ENCODE peak calls at places on chromosomes 4 and X, in nine cellular contexts. M is naive thymus-derived CD4-positive, alpha-beta T cell; P is CD8-positive, alpha-beta T cell; U is neural progenitor cell; E is psoas muscle; B is suprapubic skin; Y is CD8-positive, alpha-beta memory T cell; I is heart right ventricle; V is left ventricle myocardium inferior. A is an unnamed sample.

GRCh38 chrX:110665636-110666035 is 130.0 kb downstream of the CHRDL1 start:
- DNase-seq in Y (no peak), U (peak; percentile 50), B (no peak), E (no peak), I (peak; percentile 10), P (no peak), M (no peak), V (peak; percentile 13), A (no peak)

GRCh38 chr4:11072999-11073398 is 355.7 kb downstream of the HS3ST1 start:
- DNase-seq in M (no peak), P (no peak), I (no peak), Y (no peak), U (no peak), E (no peak), V (no peak), B (no peak), A (no peak)

GRCh38 chr4:153467897-153468262 is 1.7 kb downstream of the TMEM131L start:
- DNase-seq in U (no peak), P (no peak), Y (no peak), M (peak; percentile 54), E (no peak), B (no peak), V (no peak), I (no peak), A (no peak)

GRCh38 chrX:139832728-139833309 is 100.0 kb downstream of the ATP11C start:
- DNase-seq in V (no peak), B (no peak), M (no peak), U (no peak), Y (no peak), I (no peak), P (no peak), E (no peak), A (no peak)

GRCh38 chr4:189121336-189121735 is 819.3 kb upstream of the FRG1 start:
- DNase-seq in B (no peak), U (no peak), E (no peak), Y (no peak), V (no peak), I (no peak), M (no peak), P (no peak), A (no peak)

GRCh38 chrX:29555465-29556091 is 659.8 kb upstream of the MAGEB2 start:
- DNase-seq in V (no peak), I (no peak), U (no peak), B (no peak), E (no peak), M (no peak), P (no peak), Y (no peak), A (no peak)

GRCh38 chr4:169428376-169428775 is 157.6 kb upstream of the SH3RF1 start:
- DNase-seq in E (no peak), U (no peak), Y (no peak), M (no peak), B (no peak), I (no peak), V (no peak), P (no peak), A (no peak)

GRCh38 chrX:54178100-54178940 is 4.7 kb downstream of the FAM120C start:
- DNase-seq in I (no peak), P (no peak), V (no peak), B (no peak), E (no peak), U (no peak), Y (no peak), M (no peak), A (no peak)

GRCh38 chr4:103092245-103092644 is 7.4 kb downstream of the BDH2 start:
- DNase-seq in Y (no peak), E (no peak), U (no peak), B (no peak), M (no peak), V (no peak), I (no peak), P (no peak), A (no peak)

GRCh38 chrX:71536285-71536684 is 3.4 kb downstream of the OGT start:
- DNase-seq in M (no peak), P (no peak), V (no peak), E (no peak), B (no peak), U (no peak), Y (no peak), I (no peak), A (no peak)

GRCh38 chrX:105650577-105650976 is 171.8 kb upstream of the NRK start:
- DNase-seq in Y (no peak), E (no peak), V (no peak), I (no peak), M (no peak), U (no peak), B (no peak), P (no peak), A (no peak)

GRCh38 chr4:155657985-155658384 is 8.7 kb upstream of the GUCY1A1 start:
- DNase-seq in P (no peak), V (no peak), Y (no peak), U (no peak), I (no peak), B (no peak), M (no peak), E (no peak), A (no peak)

GRCh38 chr4:165663411-165663810 is 209.6 kb upstream of the TLL1 start:
- DNase-seq in I (no peak), M (no peak), Y (no peak), P (no peak), B (no peak), V (no peak), U (no peak), E (no peak), A (no peak)

GRCh38 chr4:148962539-148963290 is 520.5 kb upstream of the NR3C2 start:
- DNase-seq in B (no peak), U (no peak), M (no peak), I (no peak), E (no peak), P (no peak), V (no peak), Y (no peak), A (no peak)

DNA sequence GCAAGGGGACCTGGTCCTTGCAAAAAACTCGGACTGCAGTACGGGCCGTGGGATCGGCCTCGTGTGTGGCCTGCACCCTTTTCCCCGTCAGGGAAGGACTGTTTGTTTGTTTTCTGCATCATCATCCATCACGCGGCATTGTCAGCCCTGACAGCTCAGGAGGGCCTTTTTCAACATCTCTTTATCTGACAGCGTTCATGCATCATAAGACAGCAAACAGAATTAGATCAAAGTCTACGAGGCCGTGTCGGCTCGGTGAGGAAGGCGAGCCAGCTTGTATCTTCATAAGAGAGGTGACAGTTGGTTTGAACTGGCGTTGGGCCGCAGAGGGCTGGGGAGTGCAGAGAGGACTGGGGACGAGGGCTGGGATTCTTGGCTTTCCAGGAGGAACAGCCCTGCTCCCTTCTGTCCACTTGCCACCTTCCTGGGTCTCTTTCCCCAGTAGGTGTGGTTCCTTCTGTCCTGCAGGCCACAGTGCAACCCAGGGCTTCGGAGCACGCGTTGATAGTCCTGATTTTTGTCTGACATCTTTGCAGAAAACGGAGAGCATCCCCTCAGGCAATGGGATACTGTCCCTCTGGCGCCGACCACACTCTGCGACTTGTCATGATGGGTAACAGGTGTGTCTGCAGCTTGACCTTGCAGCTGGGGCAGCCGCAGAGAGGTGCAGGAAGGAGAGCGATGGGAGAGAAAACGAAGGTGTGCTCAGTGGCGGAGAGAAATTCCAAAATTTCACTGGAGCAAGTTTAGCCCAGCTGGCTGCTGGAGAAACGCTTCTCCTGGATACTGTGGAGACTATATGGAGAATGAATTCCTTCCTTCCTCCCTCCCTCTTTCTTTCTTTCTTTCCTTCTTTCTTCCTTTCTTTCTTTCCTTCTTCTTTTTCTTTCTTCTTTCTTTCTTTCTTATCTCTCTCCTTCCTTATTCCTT is 104.0 kb upstream of the SHOX start:
- DNase-seq in I (no peak), E (no peak), P (no peak), Y (no peak), U (no peak), V (no peak), B (no peak), M (peak; percentile 8), A (no peak)
- H3K9me3 ChIP-seq in I (peaks cover 9% of the 10 kb centered on the region), E (no peaks in the 10 kb centered on the region), P (no peaks in the 10 kb centered on the region), Y (no peaks in the 10 kb centered on the region), U (no peaks in the 10 kb centered on the region), V (peaks cover 5% of the 10 kb centered on the region), B (no peaks in the 10 kb centered on the region), M (no peaks in the 10 kb centered on the region), A (peaks cover 13% of the 10 kb centered on the region)

DNA sequence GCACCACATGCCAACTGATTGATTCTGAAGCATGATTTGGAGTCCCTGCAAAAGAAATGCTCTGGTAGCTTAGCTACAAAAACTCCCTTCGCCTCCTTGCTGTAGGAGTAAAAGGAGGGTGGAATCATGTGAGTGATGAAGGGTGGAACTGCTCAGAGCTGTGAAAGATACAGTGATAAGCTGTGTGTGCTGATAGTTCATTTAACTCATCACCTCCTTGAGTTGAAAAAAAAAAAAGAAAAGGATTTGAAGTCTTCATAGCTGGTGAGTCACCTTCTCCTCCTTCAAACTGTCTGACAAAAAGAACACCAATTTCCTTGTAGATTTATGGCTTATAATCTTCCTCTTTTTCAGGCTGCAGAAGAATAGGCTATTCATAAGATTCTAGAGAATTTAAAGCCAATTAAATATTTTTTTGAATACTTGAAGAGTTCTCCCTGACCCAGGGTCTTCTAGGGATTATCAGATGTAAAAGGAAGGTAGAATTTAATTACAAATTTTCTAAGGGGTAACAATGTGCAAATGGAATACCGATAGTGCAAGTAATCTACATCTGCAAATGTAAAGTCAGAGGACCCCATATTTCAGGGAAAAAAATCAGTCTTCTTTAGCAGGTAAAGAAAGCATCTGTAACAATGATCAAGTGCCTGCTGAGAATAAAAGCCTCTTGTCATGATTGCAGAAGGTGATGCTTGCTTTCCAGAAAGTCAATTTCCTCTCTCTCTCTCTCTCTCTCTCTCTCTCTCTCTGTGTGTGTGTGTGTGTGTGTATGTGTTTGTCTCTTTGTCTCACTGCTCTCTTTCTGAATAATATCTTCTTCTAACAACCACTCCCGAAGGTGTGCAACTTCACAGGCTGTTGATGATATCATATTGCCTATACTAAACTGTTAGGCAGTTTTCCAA is 208.8 kb upstream of the VEGFC start:
- DNase-seq in I (no peak), P (no peak), B (no peak), M (no peak), U (no peak), E (no peak), V (no peak), Y (no peak), A (no peak)
- H3K27ac ChIP-seq in I (no peak overlapping the region), P (no peak overlapping the region), B (no peak overlapping the region), M (no peak overlapping the region), U (no peak overlapping the region), E (no peak overlapping the region), V (no peak overlapping the region), Y (no peak overlapping the region), A (no peak overlapping the region)

DNA sequence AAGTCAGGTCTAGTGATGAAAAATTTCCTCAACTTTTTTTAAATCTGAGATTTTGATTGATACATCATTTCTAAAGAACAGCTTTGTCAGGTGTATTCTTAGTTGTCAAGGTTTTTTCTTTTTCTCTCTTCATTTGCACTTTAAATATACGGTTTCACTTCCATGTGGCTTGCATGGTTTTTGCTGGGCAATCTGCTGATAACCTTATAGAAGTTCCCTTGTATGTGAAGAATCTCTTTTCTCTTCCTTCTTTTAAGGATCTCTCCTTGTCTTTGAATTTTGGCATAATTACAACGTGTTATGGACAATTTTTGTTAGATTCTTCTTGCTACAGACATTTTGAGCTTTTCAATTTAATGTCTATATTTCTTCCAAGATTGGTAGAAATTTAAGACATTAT is 76.4 kb downstream of the ZNF721 start:
- DNase-seq in U (no peak), B (no peak), E (no peak), M (no peak), P (no peak), I (no peak), V (no peak), Y (no peak), A (no peak)
- H3K9me3 ChIP-seq in U (peaks cover 54% of the 10 kb centered on the region), B (peaks cover 78% of the 10 kb centered on the region), E (peaks cover 100% of the 10 kb centered on the region), M (peaks cover 28% of the 10 kb centered on the region), P (peaks cover 65% of the 10 kb centered on the region), I (peaks cover 100% of the 10 kb centered on the region), V (peaks cover 100% of the 10 kb centered on the region), Y (peaks cover 54% of the 10 kb centered on the region), A (peaks cover 98% of the 10 kb centered on the region)

GRCh38 chr4:79340568-79340967 is 14.7 kb upstream of the NAA11 start:
- DNase-seq in B (no peak), U (no peak), Y (no peak), E (no peak), V (no peak), I (no peak), P (no peak), M (no peak), A (no peak)
- H3K27ac ChIP-seq in B (no peak overlapping the region), U (no peak overlapping the region), Y (no peak overlapping the region), E (no peak overlapping the region), V (no peak overlapping the region), I (no peak overlapping the region), P (no peak overlapping the region), M (no peak overlapping the region), A (no peak overlapping the region)